ENCODE peak calls at places on chromosome 18, in seven cellular contexts. G, J, T, P, D, X and I are unnamed samples.

GRCh38 chr18:2325308-2325849 is 245.9 kb downstream of the METTL4 start:
- DNase-seq in T (no peak), G (no peak), P (no peak), J (peak), D (no peak), X (no peak), I (no peak)

GRCh38 chr18:5461056-5461455 is 82.7 kb downstream of the EPB41L3 start:
- DNase-seq in D (no peak), P (no peak), X (no peak), T (no peak), J (no peak), G (no peak), I (no peak)

GRCh38 chr18:4433762-4434161 is 21.3 kb downstream of the DLGAP1 start:
- DNase-seq in X (no peak), T (no peak), J (peak), P (no peak), D (peak), G (no peak), I (no peak)

GRCh38 chr18:9475643-9476580 is 599 bp downstream of the RALBP1 start:
- DNase-seq in G (peak), J (peak), D (peak), T (no peak), P (no peak), X (peak), I (no peak)

GRCh38 chr18:28208268-28208667 is 31.3 kb upstream of the CDH2 start:
- DNase-seq in D (no peak), T (no peak), P (no peak), X (no peak), G (no peak), J (no peak), I (no peak)

GRCh38 chr18:66682855-66683322 is 79.0 kb upstream of the CDH19 start:
- DNase-seq in T (no peak), G (no peak), X (peak), J (no peak), D (no peak), P (peak), I (no peak)

GRCh38 chr18:58859935-58860334 is 4.7 kb upstream of the ZNF532 start:
- DNase-seq in J (no peak), G (no peak), X (no peak), D (no peak), T (no peak), P (no peak), I (no peak)

GRCh38 chr18:22551536-22552151 is 133.9 kb upstream of the CTAGE1 start:
- DNase-seq in D (peak), X (no peak), P (no peak), T (no peak), G (no peak), J (peak), I (no peak)

GRCh38 chr18:23958036-23958435 is 56.5 kb upstream of the TTC39C start:
- DNase-seq in J (peak), X (no peak), G (no peak), D (no peak), T (peak), P (no peak), I (no peak)

GRCh38 chr18:31454066-31454708 is 6.6 kb downstream of the DSG3 start:
- DNase-seq in P (no peak), D (peak), G (no peak), J (peak), T (no peak), X (no peak), I (no peak)